ENCODE peak calls at places on chromosomes 11 and 22, in nine cellular contexts. G, D, N, O, X, F, Q, Z and C are unnamed samples.

GRCh38 chr22:43953988-43954771 is 1.1 kb upstream of the SAMM50 start:
- DNase-seq in G (no peak), D (no peak), N (no peak), O (no peak), X (no peak), F (no peak), Q (no peak), Z (no peak), C (no peak)

GRCh38 chr11:17531071-17531817 is 13.0 kb downstream of the USH1C start:
- DNase-seq in G (no peak), D (no peak), N (no peak), O (no peak), X (no peak), F (no peak), Q (no peak), Z (no peak), C (no peak)

GRCh38 chr11:72591785-72592490 is 82.3 kb downstream of the PDE2A start:
- DNase-seq in G (peak), D (peak), N (peak), O (peak), X (no peak), F (no peak), Q (peak), Z (no peak), C (no peak)

GRCh38 chr22:37505989-37506388 is 13.2 kb downstream of the CARD10 start:
- DNase-seq in G (no peak), D (peak), N (no peak), O (no peak), X (no peak), F (no peak), Q (no peak), Z (no peak), C (peak)

GRCh38 chr11:6900327-6900999 is 8.2 kb upstream of the OR2D2 start:
- DNase-seq in G (no peak), D (no peak), N (no peak), O (no peak), X (no peak), F (no peak), Q (no peak), Z (no peak), C (no peak)

GRCh38 chr11:63906585-63906984 is 10.4 kb downstream of the RCOR2 start:
- DNase-seq in G (no peak), D (no peak), N (peak), O (peak), X (no peak), F (no peak), Q (no peak), Z (peak), C (peak)

GRCh38 chr11:117273550-117274289 is 17.4 kb upstream of the BACE1-AS start:
- DNase-seq in G (no peak), D (no peak), N (no peak), O (no peak), X (no peak), F (peak), Q (no peak), Z (no peak), C (peak)

GRCh38 chr11:563812-564578 is 3.2 kb downstream of the RASSF7 start:
- DNase-seq in G (no peak), D (peak), N (no peak), O (no peak), X (peak), F (no peak), Q (no peak), Z (no peak), C (no peak)

GRCh38 chr22:46752286-46752685 is 10.2 kb upstream of the TBC1D22A start:
- DNase-seq in G (no peak), D (peak), N (no peak), O (no peak), X (peak), F (no peak), Q (no peak), Z (no peak), C (no peak)

GRCh38 chr11:1076061-1076665 is 1.5 kb downstream of the MUC2 start:
- DNase-seq in G (no peak), D (no peak), N (no peak), O (no peak), X (no peak), F (no peak), Q (no peak), Z (no peak), C (no peak)

GRCh38 chr11:61541568-61541967 is 33.0 kb downstream of the LRRC10B start:
- DNase-seq in G (no peak), D (no peak), N (no peak), O (no peak), X (no peak), F (peak), Q (no peak), Z (peak), C (peak)

GRCh38 chr11:114059984-114060401 is 482 bp downstream of the ZBTB16 start:
- DNase-seq in G (no peak), D (peak), N (no peak), O (peak), X (no peak), F (no peak), Q (no peak), Z (peak), C (peak)

GRCh38 chr11:17328856-17329490 is 22.6 kb upstream of the NCR3LG1 start:
- DNase-seq in G (no peak), D (no peak), N (no peak), O (no peak), X (no peak), F (no peak), Q (no peak), Z (peak), C (no peak)

GRCh38 chr11:78417175-78417887 is at the start of gene GAB2:
- DNase-seq in G (no peak), D (no peak), N (peak), O (no peak), X (peak), F (no peak), Q (no peak), Z (no peak), C (peak)

GRCh38 chr11:92707173-92707619 is 262.3 kb upstream of the MTNR1B start:
- DNase-seq in G (no peak), D (no peak), N (no peak), O (no peak), X (no peak), F (peak), Q (no peak), Z (peak), C (no peak)

GRCh38 chr11:47394050-47394321 is 14.4 kb upstream of the SLC39A13 start:
- DNase-seq in G (no peak), D (peak), N (no peak), O (no peak), X (peak), F (no peak), Q (no peak), Z (no peak), C (peak)

GRCh38 chr11:32792948-32793475 is 1.4 kb downstream of the CCDC73 start:
- DNase-seq in G (peak), D (peak), N (peak), O (peak), X (no peak), F (peak), Q (no peak), Z (peak), C (peak)

GRCh38 chr22:43096420-43096819 is 7.2 kb upstream of the TTLL1 start:
- DNase-seq in G (no peak), D (no peak), N (no peak), O (no peak), X (no peak), F (no peak), Q (no peak), Z (no peak), C (no peak)

GRCh38 chr11:92227954-92228935 is 3.6 kb downstream of the FAT3 start:
- DNase-seq in G (no peak), D (peak), N (no peak), O (no peak), X (no peak), F (no peak), Q (no peak), Z (peak), C (peak)

GRCh38 chr22:27992294-27993165 is 73.5 kb upstream of the PITPNB start:
- DNase-seq in G (no peak), D (peak), N (no peak), O (no peak), X (no peak), F (no peak), Q (no peak), Z (no peak), C (peak)

GRCh38 chr11:119254239-119254638 is 48.1 kb downstream of the CBL start:
- DNase-seq in G (no peak), D (no peak), N (no peak), O (no peak), X (no peak), F (no peak), Q (no peak), Z (no peak), C (no peak)

GRCh38 chr11:69253028-69253427 is 40.9 kb upstream of the MYEOV start:
- DNase-seq in G (no peak), D (no peak), N (no peak), O (no peak), X (no peak), F (no peak), Q (no peak), Z (no peak), C (no peak)

GRCh38 chr11:84906995-84907394 is 720.1 kb downstream of the DLG2 start:
- DNase-seq in G (no peak), D (no peak), N (no peak), O (no peak), X (no peak), F (no peak), Q (no peak), Z (no peak), C (no peak)

GRCh38 chr11:92302766-92303165 is 78.1 kb downstream of the FAT3 start:
- DNase-seq in G (no peak), D (no peak), N (no peak), O (no peak), X (no peak), F (no peak), Q (no peak), Z (no peak), C (no peak)

GRCh38 chr11:75565221-75565814 is 3.3 kb downstream of the SERPINH1 start:
- DNase-seq in G (no peak), D (peak), N (no peak), O (no peak), X (no peak), F (peak), Q (no peak), Z (no peak), C (peak)

GRCh38 chr11:126083829-126084607 is 21.4 kb upstream of the CDON start:
- DNase-seq in G (peak), D (no peak), N (peak), O (no peak), X (no peak), F (no peak), Q (no peak), Z (peak), C (no peak)

GRCh38 chr11:2409701-2410468 is 9.3 kb downstream of the TSSC4 start:
- DNase-seq in G (no peak), D (no peak), N (no peak), O (no peak), X (no peak), F (no peak), Q (no peak), Z (no peak), C (no peak)

GRCh38 chr11:110886241-110886640 is 174.0 kb upstream of the ARHGAP20 start:
- DNase-seq in G (no peak), D (no peak), N (no peak), O (no peak), X (no peak), F (no peak), Q (no peak), Z (no peak), C (no peak)

GRCh38 chr11:128285313-128285712 is 302.0 kb downstream of the ETS1 start:
- DNase-seq in G (no peak), D (no peak), N (no peak), O (no peak), X (no peak), F (no peak), Q (no peak), Z (no peak), C (no peak)

GRCh38 chr22:32080904-32081303 is 37.8 kb downstream of the SLC5A1 start:
- DNase-seq in G (no peak), D (no peak), N (no peak), O (peak), X (no peak), F (peak), Q (no peak), Z (peak), C (peak)

GRCh38 chr22:27212617-27213177 is 555.3 kb downstream of the MIAT start:
- DNase-seq in G (no peak), D (peak), N (no peak), O (no peak), X (no peak), F (peak), Q (peak), Z (peak), C (no peak)

GRCh38 chr22:44930016-44930710 is 79.6 kb downstream of the PHF21B start:
- DNase-seq in G (no peak), D (no peak), N (no peak), O (no peak), X (peak), F (no peak), Q (no peak), Z (no peak), C (no peak)

GRCh38 chr11:65709661-65710060 is 2.4 kb upstream of the KAT5 start:
- DNase-seq in G (no peak), D (no peak), N (no peak), O (no peak), X (no peak), F (no peak), Q (no peak), Z (no peak), C (no peak)

GRCh38 chr22:32876516-32876915 is 75.0 kb downstream of the TIMP3 start:
- DNase-seq in G (no peak), D (no peak), N (no peak), O (no peak), X (no peak), F (no peak), Q (no peak), Z (no peak), C (no peak)

GRCh38 chr11:7437706-7438105 is 47.6 kb upstream of the OLFML1 start:
- DNase-seq in G (no peak), D (no peak), N (no peak), O (no peak), X (no peak), F (no peak), Q (no peak), Z (no peak), C (no peak)

GRCh38 chr11:119479685-119480275 is 56.8 kb upstream of the THY1 start:
- DNase-seq in G (no peak), D (no peak), N (no peak), O (no peak), X (no peak), F (peak), Q (no peak), Z (peak), C (peak)

GRCh38 chr11:61027141-61027840 is 55.8 kb downstream of the CD6 start:
- DNase-seq in G (no peak), D (no peak), N (no peak), O (no peak), X (no peak), F (no peak), Q (no peak), Z (no peak), C (no peak)